ENCODE peak calls at places on chromosomes 7 and 10, in five cellular contexts. One of them, this sample, is unnamed.

GRCh38 chr7:117083648-117084047 is 130.3 kb downstream of the ST7 start:
- DNase-seq in stimulated activated naive CD8-positive, alpha-beta T cell treated with anti-CD3 and anti-CD28 coated beads, Interleukin-15, Interleukin-2, amounts not matched to agents 100 U/mL and 50 U/mL, for 24 hours: no peak
- DNase-seq in ureter: no peak
- DNase-seq in T-helper 17 cell: no peak
- DNase-seq in adipocyte: no peak
- DNase-seq in this sample: no peak

GRCh38 chr10:60388709-60389241 is 900 bp downstream of the ANK3 start:
- DNase-seq in adipocyte: no peak
- DNase-seq in T-helper 17 cell: no peak
- DNase-seq in stimulated activated naive CD8-positive, alpha-beta T cell treated with anti-CD3 and anti-CD28 coated beads, Interleukin-15, Interleukin-2, amounts not matched to agents 100 U/mL and 50 U/mL, for 24 hours: no peak
- DNase-seq in ureter: no peak
- DNase-seq in this sample: no peak

GRCh38 chr10:15901889-15902288 is 41.6 kb upstream of the MINDY3 start:
- DNase-seq in stimulated activated naive CD8-positive, alpha-beta T cell treated with anti-CD3 and anti-CD28 coated beads, Interleukin-15, Interleukin-2, amounts not matched to agents 100 U/mL and 50 U/mL, for 24 hours: no peak
- DNase-seq in ureter: no peak
- DNase-seq in adipocyte: no peak
- DNase-seq in T-helper 17 cell: no peak
- DNase-seq in this sample: no peak

GRCh38 chr7:47982610-47983009 is 3.2 kb upstream of the HUS1 start:
- DNase-seq in T-helper 17 cell: no peak
- DNase-seq in stimulated activated naive CD8-positive, alpha-beta T cell treated with anti-CD3 and anti-CD28 coated beads, Interleukin-15, Interleukin-2, amounts not matched to agents 100 U/mL and 50 U/mL, for 24 hours: no peak
- DNase-seq in ureter: no peak
- DNase-seq in adipocyte: no peak
- DNase-seq in this sample: no peak

GRCh38 chr7:116528008-116528789 is 3.4 kb downstream of the CAV1 start:
- DNase-seq in adipocyte: peak
- DNase-seq in stimulated activated naive CD8-positive, alpha-beta T cell treated with anti-CD3 and anti-CD28 coated beads, Interleukin-15, Interleukin-2, amounts not matched to agents 100 U/mL and 50 U/mL, for 24 hours: no peak
- DNase-seq in ureter: peak
- DNase-seq in T-helper 17 cell: no peak
- DNase-seq in this sample: peak

GRCh38 chr7:21902240-21902639 is 43.5 kb downstream of the CDCA7L start:
- DNase-seq in ureter: no peak
- DNase-seq in T-helper 17 cell: no peak
- DNase-seq in stimulated activated naive CD8-positive, alpha-beta T cell treated with anti-CD3 and anti-CD28 coated beads, Interleukin-15, Interleukin-2, amounts not matched to agents 100 U/mL and 50 U/mL, for 24 hours: no peak
- DNase-seq in adipocyte: peak
- DNase-seq in this sample: peak

GRCh38 chr7:10221084-10221483 is 752.6 kb upstream of the PHF14 start:
- DNase-seq in stimulated activated naive CD8-positive, alpha-beta T cell treated with anti-CD3 and anti-CD28 coated beads, Interleukin-15, Interleukin-2, amounts not matched to agents 100 U/mL and 50 U/mL, for 24 hours: no peak
- DNase-seq in adipocyte: no peak
- DNase-seq in T-helper 17 cell: no peak
- DNase-seq in ureter: no peak
- DNase-seq in this sample: no peak

GRCh38 chr10:97584060-97584797 is at the start of gene HOGA1:
- DNase-seq in T-helper 17 cell: no peak
- DNase-seq in adipocyte: no peak
- DNase-seq in stimulated activated naive CD8-positive, alpha-beta T cell treated with anti-CD3 and anti-CD28 coated beads, Interleukin-15, Interleukin-2, amounts not matched to agents 100 U/mL and 50 U/mL, for 24 hours: no peak
- DNase-seq in ureter: peak
- DNase-seq in this sample: peak

GRCh38 chr10:73588656-73589055 is 2.5 kb downstream of the USP54 start:
- DNase-seq in stimulated activated naive CD8-positive, alpha-beta T cell treated with anti-CD3 and anti-CD28 coated beads, Interleukin-15, Interleukin-2, amounts not matched to agents 100 U/mL and 50 U/mL, for 24 hours: no peak
- DNase-seq in adipocyte: peak
- DNase-seq in T-helper 17 cell: no peak
- DNase-seq in ureter: no peak
- DNase-seq in this sample: peak

GRCh38 chr10:25843551-25844170 is 90.4 kb upstream of the MYO3A start:
- DNase-seq in ureter: no peak
- DNase-seq in adipocyte: no peak
- DNase-seq in T-helper 17 cell: no peak
- DNase-seq in stimulated activated naive CD8-positive, alpha-beta T cell treated with anti-CD3 and anti-CD28 coated beads, Interleukin-15, Interleukin-2, amounts not matched to agents 100 U/mL and 50 U/mL, for 24 hours: no peak
- DNase-seq in this sample: no peak

GRCh38 chr10:1668347-1668746 is 69.0 kb downstream of the ADARB2 start:
- DNase-seq in adipocyte: no peak
- DNase-seq in T-helper 17 cell: no peak
- DNase-seq in stimulated activated naive CD8-positive, alpha-beta T cell treated with anti-CD3 and anti-CD28 coated beads, Interleukin-15, Interleukin-2, amounts not matched to agents 100 U/mL and 50 U/mL, for 24 hours: no peak
- DNase-seq in ureter: no peak
- DNase-seq in this sample: no peak

GRCh38 chr7:102152672-102153585 is 133.7 kb upstream of the SH2B2 start:
- DNase-seq in stimulated activated naive CD8-positive, alpha-beta T cell treated with anti-CD3 and anti-CD28 coated beads, Interleukin-15, Interleukin-2, amounts not matched to agents 100 U/mL and 50 U/mL, for 24 hours: no peak
- DNase-seq in adipocyte: peak
- DNase-seq in ureter: no peak
- DNase-seq in T-helper 17 cell: no peak
- DNase-seq in this sample: peak

GRCh38 chr7:83301416-83301815 is 138.7 kb upstream of the PCLO start:
- DNase-seq in stimulated activated naive CD8-positive, alpha-beta T cell treated with anti-CD3 and anti-CD28 coated beads, Interleukin-15, Interleukin-2, amounts not matched to agents 100 U/mL and 50 U/mL, for 24 hours: no peak
- DNase-seq in adipocyte: peak
- DNase-seq in ureter: no peak
- DNase-seq in T-helper 17 cell: no peak
- DNase-seq in this sample: no peak

GRCh38 chr7:132425920-132426319 is 150.3 kb downstream of the PLXNA4 start:
- DNase-seq in ureter: no peak
- DNase-seq in stimulated activated naive CD8-positive, alpha-beta T cell treated with anti-CD3 and anti-CD28 coated beads, Interleukin-15, Interleukin-2, amounts not matched to agents 100 U/mL and 50 U/mL, for 24 hours: no peak
- DNase-seq in adipocyte: no peak
- DNase-seq in T-helper 17 cell: no peak
- DNase-seq in this sample: no peak

GRCh38 chr10:77524300-77524711 is 113.3 kb downstream of the KCNMA1 start:
- DNase-seq in ureter: no peak
- DNase-seq in T-helper 17 cell: no peak
- DNase-seq in stimulated activated naive CD8-positive, alpha-beta T cell treated with anti-CD3 and anti-CD28 coated beads, Interleukin-15, Interleukin-2, amounts not matched to agents 100 U/mL and 50 U/mL, for 24 hours: no peak
- DNase-seq in adipocyte: peak
- DNase-seq in this sample: peak

GRCh38 chr10:44043646-44044368 is 341.1 kb downstream of the CXCL12 start:
- DNase-seq in T-helper 17 cell: no peak
- DNase-seq in ureter: no peak
- DNase-seq in stimulated activated naive CD8-positive, alpha-beta T cell treated with anti-CD3 and anti-CD28 coated beads, Interleukin-15, Interleukin-2, amounts not matched to agents 100 U/mL and 50 U/mL, for 24 hours: no peak
- DNase-seq in adipocyte: no peak
- DNase-seq in this sample: no peak

GRCh38 chr7:84792232-84792882 is 394.5 kb downstream of the SEMA3D start:
- DNase-seq in stimulated activated naive CD8-positive, alpha-beta T cell treated with anti-CD3 and anti-CD28 coated beads, Interleukin-15, Interleukin-2, amounts not matched to agents 100 U/mL and 50 U/mL, for 24 hours: no peak
- DNase-seq in adipocyte: no peak
- DNase-seq in T-helper 17 cell: no peak
- DNase-seq in ureter: no peak
- DNase-seq in this sample: no peak

GRCh38 chr10:80324086-80324485 is 32.5 kb downstream of the DYDC1 start:
- DNase-seq in adipocyte: no peak
- DNase-seq in ureter: no peak
- DNase-seq in stimulated activated naive CD8-positive, alpha-beta T cell treated with anti-CD3 and anti-CD28 coated beads, Interleukin-15, Interleukin-2, amounts not matched to agents 100 U/mL and 50 U/mL, for 24 hours: no peak
- DNase-seq in T-helper 17 cell: no peak
- DNase-seq in this sample: peak

GRCh38 chr7:12685550-12685949 is 1.9 kb upstream of the ARL4A start:
- DNase-seq in ureter: no peak
- DNase-seq in T-helper 17 cell: no peak
- DNase-seq in adipocyte: peak
- DNase-seq in stimulated activated naive CD8-positive, alpha-beta T cell treated with anti-CD3 and anti-CD28 coated beads, Interleukin-15, Interleukin-2, amounts not matched to agents 100 U/mL and 50 U/mL, for 24 hours: peak
- DNase-seq in this sample: peak

GRCh38 chr7:131161103-131161502 is 166.6 kb upstream of the MKLN1 start:
- DNase-seq in T-helper 17 cell: no peak
- DNase-seq in stimulated activated naive CD8-positive, alpha-beta T cell treated with anti-CD3 and anti-CD28 coated beads, Interleukin-15, Interleukin-2, amounts not matched to agents 100 U/mL and 50 U/mL, for 24 hours: no peak
- DNase-seq in adipocyte: peak
- DNase-seq in ureter: no peak
- DNase-seq in this sample: peak

GRCh38 chr7:25260862-25261454 is 32.7 kb upstream of the NPVF start:
- DNase-seq in T-helper 17 cell: no peak
- DNase-seq in ureter: no peak
- DNase-seq in stimulated activated naive CD8-positive, alpha-beta T cell treated with anti-CD3 and anti-CD28 coated beads, Interleukin-15, Interleukin-2, amounts not matched to agents 100 U/mL and 50 U/mL, for 24 hours: no peak
- DNase-seq in adipocyte: peak
- DNase-seq in this sample: peak

GRCh38 chr7:47587976-47588375 is 6.1 kb upstream of the TNS3 start:
- DNase-seq in T-helper 17 cell: no peak
- DNase-seq in stimulated activated naive CD8-positive, alpha-beta T cell treated with anti-CD3 and anti-CD28 coated beads, Interleukin-15, Interleukin-2, amounts not matched to agents 100 U/mL and 50 U/mL, for 24 hours: no peak
- DNase-seq in adipocyte: no peak
- DNase-seq in ureter: no peak
- DNase-seq in this sample: no peak